ENCODE peak calls at places on chromosomes 3 and 15, in six cellular contexts. B is body of pancreas, F is breast epithelium, Q is upper lobe of left lung, I is ovary, G is Peyer's patch. H is an unnamed sample.

GRCh38 chr3:31235062-31235704 is 297.5 kb upstream of the STT3B start:
- DNase-seq in G (no peak), F (no peak), I (no peak), B (no peak), Q (no peak), H (no peak)

GRCh38 chr3:113745273-113746068 is 578 bp downstream of the NAA50 start:
- DNase-seq in B (peak; percentile 89), F (peak; percentile 56), I (peak; percentile 72), G (peak; percentile 78), Q (peak; percentile 90), H (peak; percentile 88)

GRCh38 chr3:66413151-66413751 is 87.6 kb downstream of the LRIG1 start:
- DNase-seq in G (no peak), F (no peak), Q (peak; percentile 36), B (no peak), I (peak; percentile 9), H (no peak)

GRCh38 chr3:14836049-14836468 is 17.3 kb downstream of the FGD5 start:
- DNase-seq in F (no peak), G (no peak), Q (no peak), I (peak; percentile 84), B (peak; percentile 51), H (peak; percentile 75)

GRCh38 chr3:66962624-66963023 is 35.5 kb upstream of the KBTBD8 start:
- DNase-seq in B (no peak), I (no peak), G (no peak), Q (no peak), F (no peak), H (no peak)

GRCh38 chr3:100893590-100893989 is 99.6 kb downstream of the ABI3BP start:
- DNase-seq in G (no peak), B (no peak), F (no peak), Q (no peak), I (no peak), H (no peak)

GRCh38 chr3:39147711-39148115 is 5.7 kb downstream of the CSRNP1 start:
- DNase-seq in G (peak; percentile 80), Q (no peak), F (no peak), B (peak; percentile 59), I (no peak), H (no peak)

GRCh38 chr15:80730931-80731330 is 35.8 kb downstream of the ABHD17C start:
- DNase-seq in Q (no peak), F (no peak), G (no peak), B (no peak), I (no peak), H (no peak)

GRCh38 chr3:60594025-60594424 is 657.2 kb downstream of the FHIT start:
- DNase-seq in I (peak; percentile 51), Q (no peak), G (peak; percentile 28), F (peak; percentile 76), B (peak; percentile 69), H (peak; percentile 85)

GRCh38 chr3:179289295-179289694 is 33.5 kb upstream of the ZNF639 start:
- DNase-seq in I (no peak), B (no peak), G (no peak), F (no peak), Q (no peak), H (no peak)
- H3K4me3 ChIP-seq in I (no peak overlapping the region), B (no peak overlapping the region), G (no peak overlapping the region), F (no peak overlapping the region), Q (no peak overlapping the region), H (no peak overlapping the region)

DNA sequence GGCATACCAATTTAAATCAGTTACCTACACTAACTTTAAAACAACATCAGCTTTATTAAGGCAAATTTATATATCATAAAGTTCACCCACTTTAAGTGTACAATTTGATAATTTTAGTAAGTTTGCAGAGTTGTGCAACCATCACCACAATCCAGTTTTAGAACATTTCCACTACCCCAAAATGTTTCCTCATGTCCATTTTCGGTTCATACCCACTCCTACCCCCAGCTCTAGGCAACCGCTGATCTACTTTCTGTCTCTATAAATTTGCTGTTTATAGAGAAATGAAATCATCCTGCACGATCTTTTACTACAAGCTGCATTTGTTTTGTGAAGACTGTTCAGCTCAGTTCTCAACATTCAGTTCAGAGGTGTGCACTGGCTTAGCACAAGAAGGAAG is 31.5 kb upstream of the FAM81A start:
- DNase-seq in G (no peak), F (no peak), Q (no peak), I (no peak), B (no peak), H (no peak)
- H3K4me1 ChIP-seq in G (no peaks in the 10 kb centered on the region), F (no peaks in the 10 kb centered on the region), Q (peaks cover 6% of the 10 kb centered on the region), I (no peaks in the 10 kb centered on the region), B (peaks cover 10% of the 10 kb centered on the region), H (no peaks in the 10 kb centered on the region)

GRCh38 chr15:58933311-58934113 is at the start of gene SLTM:
- DNase-seq in F (peak; percentile 87), B (peak; percentile 96), I (peak; percentile 92), Q (peak; percentile 99), G (peak; percentile 87), H (peak; percentile 84)
- TF ChIP-seq POLR2A in F (peak; percentile 85), B (peak; percentile 98), I (peak; percentile 89), Q (peak; percentile 99), G (peak; percentile 95), H (peak; percentile 89)

GRCh38 chr3:172145287-172145686 is 105.9 kb downstream of the FNDC3B start:
- DNase-seq in G (no peak), F (no peak), B (no peak), I (no peak), Q (no peak), H (no peak)
- H3K4me3 ChIP-seq in G (no peak overlapping the region), F (no peak overlapping the region), B (no peak overlapping the region), I (no peak overlapping the region), Q (no peak overlapping the region), H (no peak overlapping the region)

DNA sequence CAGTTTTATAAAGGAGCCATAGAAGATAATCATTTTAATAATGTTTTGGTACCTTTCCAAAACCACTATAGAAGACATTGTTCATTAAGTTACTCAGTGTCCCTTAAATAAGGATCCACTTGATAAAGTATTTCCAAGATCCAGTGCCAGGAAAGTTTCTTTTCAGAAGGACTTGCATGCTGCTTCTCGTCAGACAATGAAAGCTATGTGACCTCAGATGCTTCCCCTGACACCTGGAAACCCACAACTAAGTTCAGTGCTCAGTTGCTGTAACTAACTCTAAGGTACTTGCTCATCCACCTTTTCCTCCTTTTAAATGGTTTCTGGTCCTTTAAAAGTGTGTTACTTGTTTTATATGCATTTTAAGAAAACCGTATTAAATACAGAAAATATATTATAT is 7.3 kb downstream of the SSR3 start:
- DNase-seq in F (no peak), Q (no peak), G (no peak), B (no peak), I (no peak), H (no peak)
- H3K4me1 ChIP-seq in F (peaks cover 29% of the 10 kb centered on the region), Q (peaks cover 23% of the 10 kb centered on the region), G (no peaks in the 10 kb centered on the region), B (peaks cover 76% of the 10 kb centered on the region), I (peaks cover 9% of the 10 kb centered on the region), H (peaks cover 47% of the 10 kb centered on the region)

H was measured in tibial nerve.